ENCODE peak calls at places on chromosomes 5 and 9, in four cellular contexts. K is foreskin fibroblast, D is GM23338, R is transverse colon. T is an unnamed sample.

GRCh38 chr9:15909297-15909696 is 356.5 kb downstream of the CCDC171 start:
- DNase-seq in D (no peak), R (no peak), K (peak; percentile 64), T (no peak)

GRCh38 chr9:92617195-92617813 is 52.6 kb downstream of the IPPK start:
- DNase-seq in K (no peak), D (no peak), R (no peak), T (no peak)

GRCh38 chr5:197892-198489 is 6.7 kb downstream of the LRRC14B start:
- DNase-seq in R (no peak), D (no peak), K (no peak), T (no peak)

GRCh38 chr5:80481019-80481893 is 6.6 kb upstream of the FAM151B start:
- DNase-seq in D (peak; percentile 79), R (peak; percentile 40), K (peak; percentile 40), T (peak; percentile 48)

GRCh38 chr5:174323878-174324281 is 278.4 kb downstream of the NSG2 start:
- DNase-seq in D (peak; percentile 91), K (no peak), R (no peak), T (peak; percentile 74)

GRCh38 chr5:119355636-119356383 is at the start of gene TNFAIP8:
- DNase-seq in K (peak; percentile 62), D (peak; percentile 78), R (peak; percentile 59), T (peak; percentile 74)

GRCh38 chr9:80059191-80059590 is 487.4 kb downstream of the TLE4 start:
- DNase-seq in D (no peak), K (no peak), R (no peak), T (no peak)

GRCh38 chr5:52262844-52263243 is 524.9 kb upstream of the ITGA1 start:
- DNase-seq in K (no peak), D (no peak), R (no peak), T (no peak)

GRCh38 chr5:136038635-136039034 is 9.8 kb downstream of the TGFBI start:
- DNase-seq in R (no peak), K (no peak), D (no peak), T (no peak)

GRCh38 chr9:109297899-109298298 is 23.0 kb downstream of the EPB41L4B start:
- DNase-seq in D (no peak), R (no peak), K (peak; percentile 16), T (no peak)

GRCh38 chr5:87258507-87258906 is 9.2 kb upstream of the RASA1 start:
- DNase-seq in K (no peak), R (no peak), D (no peak), T (no peak)

GRCh38 chr5:102077920-102078319 is 218.2 kb downstream of the SLCO4C1 start:
- DNase-seq in K (no peak), D (no peak), R (no peak), T (no peak)

GRCh38 chr5:36590513-36591286 is 15.7 kb upstream of the SLC1A3 start:
- DNase-seq in D (peak; percentile 33), R (no peak), K (no peak), T (no peak)

GRCh38 chr9:117706421-117707150 is 2.4 kb downstream of the TLR4 start:
- DNase-seq in K (no peak), R (no peak), D (no peak), T (no peak)

GRCh38 chr9:109315889-109316640 is 4.8 kb downstream of the EPB41L4B start:
- DNase-seq in D (peak; percentile 50), R (peak; percentile 88), K (no peak), T (no peak)

GRCh38 chr5:136005371-136005770 is 23.4 kb upstream of the TGFBI start:
- DNase-seq in K (no peak), R (no peak), D (no peak), T (no peak)

GRCh38 chr5:52746539-52746938 is 41.2 kb upstream of the ITGA1 start:
- DNase-seq in D (no peak), K (peak; percentile 42), R (no peak), T (no peak)

GRCh38 chr5:16588434-16589214 is 28.2 kb downstream of the RETREG1 start:
- DNase-seq in K (no peak), D (no peak), R (no peak), T (no peak)

GRCh38 chr9:84153885-84154284 is 173.3 kb downstream of the RMI1 start:
- DNase-seq in K (no peak), R (no peak), D (no peak), T (no peak)

GRCh38 chr5:61409568-61409967 is 77.5 kb downstream of the ZSWIM6 start:
- DNase-seq in K (peak; percentile 80), R (no peak), D (no peak), T (no peak)

GRCh38 chr5:142056831-142057696 is 44.2 kb upstream of the GNPDA1 start:
- DNase-seq in R (no peak), D (no peak), K (no peak), T (no peak)

GRCh38 chr5:88674262-88675158 is 208.5 kb downstream of the MEF2C start:
- DNase-seq in D (peak; percentile 77), K (no peak), R (no peak), T (peak; percentile 71)

GRCh38 chr5:133245191-133246052 is 193.6 kb downstream of the HSPA4 start:
- DNase-seq in K (peak; percentile 73), D (no peak), R (no peak), T (no peak)

GRCh38 chr5:93158841-93159240 is 422.2 kb downstream of the NR2F1-AS1 start:
- DNase-seq in R (no peak), K (peak; percentile 76), D (no peak), T (no peak)

GRCh38 chr5:143879646-143880045 is 67.7 kb downstream of the HMHB1 start:
- DNase-seq in D (no peak), K (no peak), R (no peak), T (no peak)
- TF ChIP-seq CTCF in D (no peak), K (no peak), R (no peak), T (no peak)

DNA sequence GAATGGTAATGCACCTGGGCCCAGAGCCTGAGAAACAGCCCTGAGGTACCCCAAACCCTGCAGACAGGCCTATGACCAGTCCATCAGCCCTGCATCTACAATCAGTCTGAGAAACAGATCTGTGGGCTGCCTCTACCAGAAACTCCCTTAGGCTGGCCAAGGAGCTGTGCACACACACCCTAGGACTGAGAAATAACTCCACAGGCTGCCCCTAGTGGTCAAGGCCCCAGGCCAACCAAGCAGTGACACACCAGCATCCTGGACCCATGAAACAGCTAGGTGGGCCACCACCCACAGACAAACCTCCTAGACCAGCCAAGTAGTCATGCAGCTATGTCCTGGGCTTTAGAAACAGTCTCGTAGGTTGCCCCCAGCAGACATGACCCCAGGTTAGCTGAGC is 253.6 kb upstream of the VLDLR start:
- DNase-seq in K (no peak), R (no peak), D (no peak), T (no peak)
- TF ChIP-seq CTCF in K (no peak), R (no peak), D (peak; percentile 25), T (no peak)

DNA sequence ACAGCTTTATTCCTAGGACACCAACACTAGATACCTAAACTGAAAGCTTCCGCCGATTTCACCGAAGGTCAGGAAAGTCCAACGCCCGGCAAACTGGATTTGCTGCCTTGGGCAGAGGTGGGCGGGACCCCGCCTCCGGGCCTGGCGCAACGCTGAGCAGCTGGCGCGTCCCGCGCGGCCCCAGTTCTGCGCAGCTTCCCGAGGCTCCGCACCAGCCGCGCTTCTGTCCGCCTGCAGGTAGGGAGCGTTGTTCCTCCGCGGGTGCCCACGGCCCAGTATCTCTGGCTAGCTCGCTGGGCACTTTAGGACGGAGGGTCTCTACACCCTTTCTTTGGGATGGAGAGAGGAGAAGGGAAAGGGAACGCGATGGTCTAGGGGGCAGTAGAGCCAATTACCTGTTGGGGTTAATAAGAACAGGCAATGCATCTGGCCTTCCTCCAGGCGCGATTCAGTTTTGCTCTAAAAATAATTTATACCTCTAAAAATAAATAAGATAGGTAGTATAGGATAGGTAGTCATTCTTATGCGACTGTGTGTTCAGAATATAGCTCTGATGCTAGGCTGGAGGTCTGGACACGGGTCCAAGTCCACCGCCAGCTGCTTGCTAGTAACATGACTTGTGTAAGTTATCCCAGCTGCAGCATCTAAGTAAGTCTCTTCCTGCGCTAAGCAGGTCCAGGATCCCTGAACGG is at the start of gene CD274:
- DNase-seq in K (peak; percentile 90), R (peak; percentile 94), D (peak; percentile 93), T (peak; percentile 52)
- TF ChIP-seq CTCF in K (peak; percentile 74), R (peak; percentile 68), D (peak; percentile 64), T (peak; percentile 73)

GRCh38 chr9:75130621-75131020 is 42.3 kb downstream of the OSTF1 start:
- DNase-seq in D (no peak), K (peak; percentile 10), R (no peak), T (no peak)

GRCh38 chr9:75133396-75133795 is 45.1 kb downstream of the OSTF1 start:
- DNase-seq in K (no peak), R (no peak), D (no peak), T (no peak)

GRCh38 chr9:75131700-75132099 is 43.4 kb downstream of the OSTF1 start:
- DNase-seq in D (no peak), K (no peak), R (no peak), T (no peak)

GRCh38 chr9:75132244-75132643 is 43.9 kb downstream of the OSTF1 start:
- DNase-seq in D (no peak), K (no peak), R (no peak), T (no peak)

GRCh38 chr9:75134495-75134894 is 46.2 kb downstream of the OSTF1 start:
- DNase-seq in K (no peak), R (no peak), D (peak; percentile 30), T (no peak)
- TF ChIP-seq CTCF in K (no peak), R (no peak), D (no peak), T (no peak)

GRCh38 chr5:3896098-3896497 is 300.5 kb downstream of the IRX1 start:
- DNase-seq in D (no peak), K (no peak), R (no peak), T (no peak)
- TF ChIP-seq CTCF in D (no peak), K (no peak), R (no peak), T (no peak)

GRCh38 chr9:123928471-123929176 is 1.3 kb downstream of the DENND1A start:
- DNase-seq in R (no peak), K (peak; percentile 47), D (no peak), T (peak; percentile 62)
- TF ChIP-seq CTCF in R (no peak), K (no peak), D (no peak), T (no peak)

GRCh38 chr5:171336486-171337206 is 27.6 kb downstream of the TLX3 start:
- DNase-seq in R (peak; percentile 20), K (peak; percentile 56), D (peak; percentile 67), T (no peak)
- TF ChIP-seq CTCF in R (peak; percentile 22), K (peak; percentile 84), D (peak; percentile 47), T (peak; percentile 13)

DNA sequence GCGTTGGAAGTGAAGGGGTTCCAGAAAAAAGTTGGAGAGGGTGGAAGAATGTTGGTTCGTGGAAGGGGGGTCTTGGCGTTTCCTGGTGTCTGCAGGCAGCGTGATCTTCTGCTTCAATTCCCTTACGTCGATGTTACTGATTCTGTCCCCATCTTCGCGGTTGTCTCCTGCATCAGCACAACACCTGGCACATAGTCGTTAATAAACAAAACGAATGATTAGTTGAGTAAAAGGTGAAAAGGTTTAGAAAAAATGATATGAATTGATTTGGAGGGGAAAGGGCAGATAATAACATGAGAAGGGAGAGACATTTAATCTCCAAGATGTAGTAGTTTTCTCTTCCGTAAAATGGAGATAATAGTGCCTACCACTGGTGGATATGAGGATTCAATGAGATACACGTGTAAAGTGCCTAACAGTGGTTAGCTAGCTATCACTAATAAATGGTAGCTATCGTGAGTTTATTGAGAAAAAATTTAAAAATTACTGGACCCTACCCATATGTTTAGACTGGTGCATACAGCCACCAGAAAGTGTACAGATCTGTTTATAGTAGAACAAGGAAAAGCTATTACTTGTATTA is 556 bp downstream of the MTREX start:
- DNase-seq in D (no peak), K (no peak), R (peak; percentile 13), T (peak; percentile 42)
- TF ChIP-seq CTCF in D (no peak), K (peak; percentile 20), R (no peak), T (no peak)